ENCODE peak calls at places on chromosomes 16 and 17, in five cellular contexts. G is NT2/D1; W is effector memory CD4-positive, alpha-beta T cell; H is SJSA1; O is neural progenitor cell. Z is an unnamed sample.

GRCh38 chr17:44384823-44385286 is 4.6 kb downstream of the ITGA2B start:
- DNase-seq in G (no peak), W (no peak), H (peak; percentile 54), O (no peak), Z (no peak)

GRCh38 chr17:76862079-76862478 is 6.1 kb upstream of the MGAT5B start:
- DNase-seq in G (no peak), W (no peak), H (no peak), O (no peak), Z (no peak)

GRCh38 chr16:80441935-80442334 is 98.9 kb upstream of the DYNLRB2 start:
- DNase-seq in G (no peak), W (no peak), H (no peak), O (no peak), Z (no peak)

GRCh38 chr17:13409455-13409854 is 192.3 kb downstream of the HS3ST3A1 start:
- DNase-seq in G (no peak), W (no peak), H (no peak), O (no peak), Z (no peak)

GRCh38 chr17:68812876-68813584 is 142.2 kb downstream of the ABCA8 start:
- DNase-seq in G (no peak), W (no peak), H (no peak), O (no peak), Z (no peak)

GRCh38 chr16:15970202-15970601 is 20.8 kb downstream of the ABCC1 start:
- DNase-seq in G (peak; percentile 76), W (no peak), H (no peak), O (peak; percentile 41), Z (no peak)

GRCh38 chr17:60554377-60554788 is 28.3 kb upstream of the APPBP2 start:
- DNase-seq in G (no peak), W (no peak), H (peak; percentile 40), O (no peak), Z (peak; percentile 86)

GRCh38 chr17:49514374-49514738 is 19.3 kb downstream of the NGFR start:
- DNase-seq in G (peak; percentile 67), W (no peak), H (no peak), O (peak; percentile 55), Z (no peak)

GRCh38 chr17:4945176-4945943 is 3.0 kb downstream of the PFN1 start:
- DNase-seq in G (no peak), W (peak; percentile 71), H (peak; percentile 76), O (no peak), Z (peak; percentile 84)

DNA sequence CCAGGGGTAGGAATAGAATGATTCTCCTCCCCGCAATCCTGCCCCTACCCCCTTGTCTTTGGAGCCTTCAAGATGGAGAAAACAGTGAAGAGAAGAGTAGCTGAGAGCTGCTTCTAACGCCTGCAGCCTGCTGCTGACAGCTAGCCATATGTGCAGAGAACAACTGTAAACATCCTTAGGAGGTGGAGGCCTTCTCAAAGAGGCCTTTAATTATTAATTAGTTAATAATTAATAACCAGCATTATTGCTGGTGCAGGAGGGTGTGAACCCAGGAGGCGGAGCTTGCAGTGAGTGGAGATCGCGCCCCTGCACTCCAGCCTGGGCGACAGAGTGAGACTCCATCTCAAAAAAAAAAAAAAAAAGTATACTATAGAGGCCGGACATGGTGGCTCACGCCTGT is 8.5 kb downstream of the BFAR start:
- DNase-seq in G (no peak), W (no peak), H (no peak), O (no peak), Z (no peak)
- H3K4me1 ChIP-seq in G (no peaks in the 10 kb centered on the region), W (no peaks in the 10 kb centered on the region), H (no peaks in the 10 kb centered on the region), O (peaks cover 2% of the 10 kb centered on the region), Z (no peaks in the 10 kb centered on the region)

DNA sequence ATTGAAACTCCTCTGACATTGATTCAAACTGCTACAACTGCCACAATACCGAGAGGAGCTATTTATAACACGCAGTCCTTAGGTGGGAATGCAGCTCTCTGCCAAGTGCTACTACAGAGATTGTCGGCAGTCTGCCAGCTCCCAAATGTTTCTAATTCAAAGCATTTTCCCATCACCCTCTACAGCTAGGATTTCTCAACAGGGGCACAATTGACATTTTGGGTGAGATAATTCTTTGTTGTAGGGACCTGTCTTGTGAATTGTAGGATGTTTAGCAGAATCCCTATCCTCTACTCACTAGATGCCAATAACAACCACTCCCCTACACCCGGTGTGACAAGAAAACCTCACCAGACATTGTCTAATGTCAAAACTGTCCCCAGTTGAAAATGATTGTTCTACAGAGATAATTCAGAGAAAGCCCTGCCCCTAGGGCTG is 7.8 kb upstream of the N4BP1 start:
- DNase-seq in G (no peak), W (no peak), H (no peak), O (no peak), Z (peak; percentile 69)
- H3K4me1 ChIP-seq in G (peaks cover 4% of the 10 kb centered on the region), W (peaks cover 2% of the 10 kb centered on the region), H (no peaks in the 10 kb centered on the region), O (no peaks in the 10 kb centered on the region), Z (peaks cover 18% of the 10 kb centered on the region)

DNA sequence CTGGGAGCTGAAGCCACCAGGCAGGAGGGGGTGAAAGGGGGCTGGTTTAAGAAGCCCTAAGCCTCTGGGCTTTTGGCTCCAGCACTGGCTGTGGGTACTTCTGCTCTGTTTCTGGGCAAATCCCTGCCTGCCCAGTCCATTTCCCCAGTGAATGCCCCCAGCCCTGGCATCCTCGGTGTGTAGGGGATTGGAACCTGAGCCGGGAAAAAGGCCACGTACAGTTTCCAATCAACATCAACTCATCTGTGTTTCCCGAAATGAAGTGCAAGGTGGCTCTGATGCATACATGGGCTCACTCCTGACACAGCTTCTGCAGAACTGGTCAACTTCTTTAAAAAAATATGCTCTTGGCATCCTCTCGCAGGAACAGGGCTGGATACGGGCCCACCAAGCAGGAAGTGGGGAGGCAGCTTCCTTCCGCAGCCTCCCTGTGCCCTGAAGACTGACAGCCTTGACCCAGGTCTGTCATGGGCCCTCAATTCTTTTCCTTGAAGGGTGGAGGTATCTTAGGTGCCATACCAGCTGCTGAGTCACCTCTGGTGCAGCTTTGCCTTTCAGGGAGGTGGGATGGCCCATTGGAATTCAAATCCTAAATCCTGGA is 73.3 kb downstream of the N4BP1 start:
- DNase-seq in G (no peak), W (no peak), H (no peak), O (no peak), Z (no peak)
- H3K4me1 ChIP-seq in G (peaks cover 20% of the 10 kb centered on the region), W (no peaks in the 10 kb centered on the region), H (peaks cover 24% of the 10 kb centered on the region), O (peaks cover 7% of the 10 kb centered on the region), Z (peaks cover 19% of the 10 kb centered on the region)

GRCh38 chr17:55285340-55286301 is 20.9 kb downstream of the HLF start:
- DNase-seq in G (no peak), W (no peak), H (no peak), O (no peak), Z (peak; percentile 91)

GRCh38 chr17:55286681-55287589 is 22.2 kb downstream of the HLF start:
- DNase-seq in G (no peak), W (no peak), H (no peak), O (no peak), Z (no peak)

GRCh38 chr17:55284001-55284884 is 19.5 kb downstream of the HLF start:
- DNase-seq in G (no peak), W (no peak), H (no peak), O (no peak), Z (peak; percentile 85)

GRCh38 chr17:55283256-55283965 is 18.7 kb downstream of the HLF start:
- DNase-seq in G (no peak), W (no peak), H (no peak), O (no peak), Z (no peak)

GRCh38 chr17:55284944-55285339 is 20.2 kb downstream of the HLF start:
- DNase-seq in G (no peak), W (no peak), H (no peak), O (no peak), Z (no peak)
- H3K4me1 ChIP-seq in G (no peaks in the 10 kb centered on the region), W (no peaks in the 10 kb centered on the region), H (no peaks in the 10 kb centered on the region), O (no peaks in the 10 kb centered on the region), Z (peaks cover 51% of the 10 kb centered on the region)

GRCh38 chr16:49697631-49698030 is 158.3 kb downstream of the ZNF423 start:
- DNase-seq in G (no peak), W (no peak), H (no peak), O (peak; percentile 46), Z (no peak)
- H3K4me1 ChIP-seq in G (peaks cover 23% of the 10 kb centered on the region), W (no peaks in the 10 kb centered on the region), H (peaks cover 25% of the 10 kb centered on the region), O (peaks cover 92% of the 10 kb centered on the region), Z (no peaks in the 10 kb centered on the region)

DNA sequence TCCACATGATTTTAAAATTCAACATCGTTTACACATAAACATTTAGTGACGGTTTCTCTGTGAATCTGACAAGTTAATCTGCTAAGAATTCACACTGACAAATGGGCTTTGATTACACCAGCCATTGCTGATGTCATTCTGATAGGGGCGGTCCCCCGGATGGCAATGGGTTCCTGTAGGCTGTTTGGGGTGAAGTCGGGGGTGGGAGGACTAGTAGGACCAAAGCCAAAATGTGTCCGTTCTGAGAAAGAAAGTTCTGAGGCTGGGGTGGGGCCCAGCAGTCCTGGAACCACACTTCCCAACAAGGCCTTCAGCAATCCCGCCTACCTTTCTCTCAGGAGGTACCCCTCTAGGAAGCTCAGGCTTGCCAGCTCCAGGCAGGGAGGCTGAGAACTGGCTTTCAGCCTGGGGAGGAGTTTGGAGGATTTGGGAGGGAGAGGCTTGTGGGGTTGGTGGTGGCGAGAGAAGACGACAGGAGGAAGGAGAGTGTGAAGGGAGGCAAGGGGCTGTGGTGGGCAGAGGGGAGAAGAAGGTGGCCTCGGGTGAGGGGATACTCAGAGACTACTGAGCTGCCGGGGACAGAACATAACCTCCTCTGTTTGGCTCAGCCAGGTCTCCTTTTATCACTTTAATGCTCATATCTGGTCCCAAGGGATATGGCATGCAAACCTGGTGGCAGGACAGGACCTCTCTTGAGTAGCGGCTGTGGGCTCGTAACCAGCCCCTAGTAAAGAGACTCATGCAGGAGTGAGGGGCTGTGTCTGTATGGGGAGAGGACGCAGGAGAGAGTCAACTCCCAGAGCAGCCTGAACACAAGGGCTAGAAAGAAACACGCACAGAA is 8.6 kb downstream of the HIC1 start:
- DNase-seq in G (no peak), W (no peak), H (no peak), O (no peak), Z (no peak)
- H3K4me1 ChIP-seq in G (peaks cover 40% of the 10 kb centered on the region), W (no peaks in the 10 kb centered on the region), H (peaks cover 60% of the 10 kb centered on the region), O (no peaks in the 10 kb centered on the region), Z (peaks cover 32% of the 10 kb centered on the region)

GRCh38 chr16:13390986-13391305 is 489.5 kb downstream of the SHISA9 start:
- DNase-seq in G (no peak), W (no peak), H (no peak), O (no peak), Z (no peak)

GRCh38 chr16:13393816-13394215 is 492.4 kb downstream of the SHISA9 start:
- DNase-seq in G (no peak), W (no peak), H (no peak), O (no peak), Z (no peak)

GRCh38 chr16:13392341-13392740 is 490.9 kb downstream of the SHISA9 start:
- DNase-seq in G (no peak), W (no peak), H (no peak), O (no peak), Z (no peak)

GRCh38 chr16:13391337-13391736 is 489.9 kb downstream of the SHISA9 start:
- DNase-seq in G (no peak), W (no peak), H (no peak), O (no peak), Z (no peak)

GRCh38 chr16:13390093-13390985 is 488.9 kb downstream of the SHISA9 start:
- DNase-seq in G (no peak), W (no peak), H (no peak), O (no peak), Z (no peak)
- H3K4me1 ChIP-seq in G (no peaks in the 10 kb centered on the region), W (no peaks in the 10 kb centered on the region), H (no peaks in the 10 kb centered on the region), O (no peaks in the 10 kb centered on the region), Z (no peaks in the 10 kb centered on the region)

Z was measured in lung.